ENCODE peak calls at places on chromosome 3, in ten cellular contexts. I is HFFc6; U is Peyer's patch; M is CD8-positive, alpha-beta memory T cell; S is GM23248; J is activated T-cell treated with anti-CD3 and anti-CD28 coated beads, Interleukin-2, amount 50 U/mL, for 4 hours; Q is fibroblast of lung; N is left ventricle myocardium inferior; K is upper lobe of right lung; D is Karpas-422. L is an unnamed sample.

GRCh38 chr3:13249630-13250395 is 170.3 kb downstream of the NUP210 start:
- DNase-seq in I (no peak), U (no peak), M (no peak), S (no peak), J (no peak), Q (no peak), N (no peak), K (no peak), D (no peak), L (no peak)

GRCh38 chr3:176796371-176796770 is 400.9 kb downstream of the TBL1XR1 start:
- DNase-seq in I (no peak), U (no peak), M (no peak), S (peak), J (no peak), Q (peak), N (no peak), K (no peak), D (no peak), L (peak)

GRCh38 chr3:190385835-190386688 is 1.9 kb upstream of the CLDN16 start:
- DNase-seq in I (peak), U (no peak), M (no peak), S (peak), J (no peak), Q (peak), N (no peak), K (no peak), D (no peak), L (peak)

GRCh38 chr3:134315286-134316106 is 58.8 kb downstream of the AMOTL2 start:
- DNase-seq in I (peak), U (peak), M (no peak), S (peak), J (no peak), Q (peak), N (peak), K (no peak), D (no peak), L (peak)

GRCh38 chr3:171286580-171287249 is 173.5 kb downstream of the TNIK start:
- DNase-seq in I (no peak), U (no peak), M (no peak), S (no peak), J (no peak), Q (peak), N (no peak), K (no peak), D (no peak), L (peak)

GRCh38 chr3:171883257-171883892 is 40.2 kb downstream of the TMEM212 start:
- DNase-seq in I (no peak), U (no peak), M (no peak), S (no peak), J (no peak), Q (no peak), N (no peak), K (no peak), D (no peak), L (no peak)

GRCh38 chr3:21502631-21503030 is 248.4 kb downstream of the ZNF385D start:
- DNase-seq in I (no peak), U (no peak), M (no peak), S (no peak), J (no peak), Q (no peak), N (no peak), K (no peak), D (no peak), L (no peak)

GRCh38 chr3:61561374-61562041 is at the start of gene PTPRG:
- DNase-seq in I (peak), U (peak), M (no peak), S (peak), J (no peak), Q (peak), N (peak), K (peak), D (no peak), L (peak)

GRCh38 chr3:140499114-140499757 is 178.6 kb upstream of the TRIM42 start:
- DNase-seq in I (no peak), U (no peak), M (no peak), S (peak), J (no peak), Q (peak), N (no peak), K (no peak), D (peak), L (peak)

GRCh38 chr3:171614318-171614967 is 154.2 kb upstream of the TNIK start:
- DNase-seq in I (no peak), U (no peak), M (no peak), S (peak), J (no peak), Q (peak), N (no peak), K (no peak), D (peak), L (no peak)

GRCh38 chr3:161217496-161217895 is 3.6 kb upstream of the NMD3 start:
- DNase-seq in I (peak), U (peak), M (no peak), S (peak), J (no peak), Q (peak), N (no peak), K (no peak), D (no peak), L (no peak)

GRCh38 chr3:16048435-16049318 is 125.8 kb upstream of the GALNT15 start:
- DNase-seq in I (peak), U (peak), M (peak), S (peak), J (peak), Q (peak), N (no peak), K (no peak), D (peak), L (peak)

GRCh38 chr3:87350367-87351199 is 74.2 kb upstream of the POU1F1 start:
- DNase-seq in I (peak), U (peak), M (peak), S (peak), J (peak), Q (peak), N (no peak), K (no peak), D (peak), L (peak)

GRCh38 chr3:5317572-5317971 is 130.1 kb downstream of the EDEM1 start:
- DNase-seq in I (no peak), U (no peak), M (no peak), S (peak), J (no peak), Q (peak), N (no peak), K (no peak), D (no peak), L (no peak)

GRCh38 chr3:155149494-155149893 is 69.4 kb downstream of the MME start:
- DNase-seq in I (no peak), U (peak), M (no peak), S (no peak), J (no peak), Q (no peak), N (no peak), K (no peak), D (no peak), L (no peak)

GRCh38 chr3:31534036-31534435 is 1.3 kb downstream of the STT3B start:
- DNase-seq in I (peak), U (no peak), M (no peak), S (peak), J (no peak), Q (peak), N (no peak), K (no peak), D (peak), L (no peak)

GRCh38 chr3:27194494-27194893 is 174.7 kb downstream of the NEK10 start:
- DNase-seq in I (no peak), U (no peak), M (no peak), S (no peak), J (no peak), Q (no peak), N (no peak), K (no peak), D (no peak), L (no peak)

GRCh38 chr3:71498053-71498452 is 85.5 kb downstream of the FOXP1 start:
- DNase-seq in I (no peak), U (no peak), M (no peak), S (no peak), J (no peak), Q (peak), N (no peak), K (no peak), D (no peak), L (no peak)

GRCh38 chr3:151024339-151024738 is 51.8 kb upstream of the CLRN1 start:
- DNase-seq in I (no peak), U (no peak), M (no peak), S (no peak), J (no peak), Q (no peak), N (no peak), K (no peak), D (no peak), L (peak)

GRCh38 chr3:46861293-46861995 is 1.8 kb downstream of the MYL3 start:
- DNase-seq in I (no peak), U (peak), M (no peak), S (no peak), J (no peak), Q (no peak), N (peak), K (peak), D (no peak), L (no peak)

GRCh38 chr3:188299068-188299467 is 145.1 kb downstream of the LPP start:
- DNase-seq in I (no peak), U (no peak), M (no peak), S (no peak), J (peak), Q (peak), N (no peak), K (no peak), D (no peak), L (no peak)

GRCh38 chr3:31219131-31219843 is 313.4 kb upstream of the STT3B start:
- DNase-seq in I (peak), U (no peak), M (no peak), S (peak), J (no peak), Q (peak), N (no peak), K (no peak), D (no peak), L (no peak)

GRCh38 chr3:150635526-150635925 is 32.4 kb downstream of the SELENOT start:
- DNase-seq in I (no peak), U (no peak), M (peak), S (no peak), J (no peak), Q (peak), N (no peak), K (no peak), D (peak), L (no peak)

GRCh38 chr3:194876403-194877165 is 190.9 kb downstream of the FAM43A start:
- DNase-seq in I (no peak), U (no peak), M (no peak), S (peak), J (no peak), Q (peak), N (no peak), K (no peak), D (no peak), L (no peak)

GRCh38 chr3:151328298-151329036 is 882 bp downstream of the P2RY13 start:
- DNase-seq in I (no peak), U (no peak), M (peak), S (peak), J (no peak), Q (no peak), N (no peak), K (no peak), D (no peak), L (no peak)

GRCh38 chr3:108180214-108180613 is 42.0 kb downstream of the IFT57 start:
- DNase-seq in I (peak), U (no peak), M (no peak), S (peak), J (no peak), Q (peak), N (no peak), K (no peak), D (no peak), L (peak)

GRCh38 chr3:28139967-28140634 is 101.3 kb upstream of the CMC1 start:
- DNase-seq in I (no peak), U (peak), M (no peak), S (peak), J (no peak), Q (no peak), N (no peak), K (no peak), D (no peak), L (no peak)

GRCh38 chr3:136237103-136237502 is 13.0 kb upstream of the PCCB start:
- DNase-seq in I (no peak), U (no peak), M (no peak), S (no peak), J (no peak), Q (no peak), N (no peak), K (no peak), D (peak), L (no peak)

GRCh38 chr3:114565201-114565600 is 271.4 kb downstream of the TIGIT start:
- DNase-seq in I (no peak), U (peak), M (no peak), S (peak), J (no peak), Q (no peak), N (peak), K (no peak), D (no peak), L (no peak)

GRCh38 chr3:115699741-115700140 is 76.4 kb downstream of the GAP43 start:
- DNase-seq in I (no peak), U (no peak), M (no peak), S (peak), J (no peak), Q (peak), N (no peak), K (no peak), D (no peak), L (no peak)

GRCh38 chr3:9826815-9827574 is 16.8 kb downstream of the RPUSD3 start:
- DNase-seq in I (peak), U (no peak), M (no peak), S (peak), J (no peak), Q (no peak), N (no peak), K (no peak), D (peak), L (no peak)

GRCh38 chr3:71641669-71642068 is 58.1 kb upstream of the FOXP1 start:
- DNase-seq in I (peak), U (peak), M (no peak), S (peak), J (no peak), Q (no peak), N (no peak), K (no peak), D (peak), L (peak)

GRCh38 chr3:33355611-33356010 is 78.4 kb downstream of the FBXL2 start:
- DNase-seq in I (no peak), U (no peak), M (no peak), S (peak), J (no peak), Q (peak), N (no peak), K (no peak), D (no peak), L (peak)

GRCh38 chr3:15708882-15709677 is 88.7 kb downstream of the ANKRD28 start:
- DNase-seq in I (peak), U (no peak), M (no peak), S (peak), J (no peak), Q (peak), N (no peak), K (no peak), D (no peak), L (peak)

GRCh38 chr3:48595526-48596121 is 495 bp upstream of the COL7A1 start:
- DNase-seq in I (peak), U (peak), M (no peak), S (peak), J (no peak), Q (peak), N (no peak), K (no peak), D (peak), L (peak)

GRCh38 chr3:126473292-126474168 is 2.2 kb downstream of the ZXDC start:
- DNase-seq in I (no peak), U (no peak), M (no peak), S (no peak), J (no peak), Q (no peak), N (no peak), K (peak), D (no peak), L (no peak)

L was measured in NCI-H226.